ENCODE peak calls at places on chromosomes 12 and 14, in six cellular contexts. One of them, this sample, is unnamed.

GRCh38 chr14:23580948-23581281 is 2.3 kb upstream of the JPH4 start:
- DNase-seq in GDM1: no peak
- DNase-seq in IMR-90: no peak
- DNase-seq in left cardiac atrium: no peak
- DNase-seq in brain microvascular endothelial cell: no peak
- DNase-seq in type B pancreatic cell: no peak
- DNase-seq in this sample: peak

GRCh38 chr14:81211844-81212243 is 8.9 kb downstream of the GTF2A1 start:
- DNase-seq in GDM1: no peak
- DNase-seq in IMR-90: peak
- DNase-seq in left cardiac atrium: peak
- DNase-seq in brain microvascular endothelial cell: peak
- DNase-seq in type B pancreatic cell: no peak
- DNase-seq in this sample: no peak

GRCh38 chr12:3651585-3652424 is 101.1 kb downstream of the CRACR2A start:
- DNase-seq in GDM1: no peak
- DNase-seq in IMR-90: no peak
- DNase-seq in left cardiac atrium: no peak
- DNase-seq in brain microvascular endothelial cell: no peak
- DNase-seq in type B pancreatic cell: no peak
- DNase-seq in this sample: peak

GRCh38 chr12:13000616-13000934 is 510 bp upstream of the HEBP1 start:
- DNase-seq in GDM1: no peak
- DNase-seq in IMR-90: no peak
- DNase-seq in left cardiac atrium: peak
- DNase-seq in brain microvascular endothelial cell: no peak
- DNase-seq in type B pancreatic cell: no peak
- DNase-seq in this sample: peak

GRCh38 chr12:94162108-94162507 is 13.7 kb downstream of the PLXNC1 start:
- DNase-seq in GDM1: no peak
- DNase-seq in IMR-90: no peak
- DNase-seq in left cardiac atrium: no peak
- DNase-seq in brain microvascular endothelial cell: no peak
- DNase-seq in type B pancreatic cell: no peak
- DNase-seq in this sample: no peak

GRCh38 chr12:47766496-47767196 is 6.4 kb upstream of the SLC48A1 start:
- DNase-seq in GDM1: peak
- DNase-seq in IMR-90: no peak
- DNase-seq in left cardiac atrium: no peak
- DNase-seq in brain microvascular endothelial cell: no peak
- DNase-seq in type B pancreatic cell: no peak
- DNase-seq in this sample: no peak

GRCh38 chr12:14613718-14614117 is 46.0 kb upstream of the PLBD1 start:
- DNase-seq in GDM1: no peak
- DNase-seq in IMR-90: no peak
- DNase-seq in left cardiac atrium: no peak
- DNase-seq in brain microvascular endothelial cell: no peak
- DNase-seq in type B pancreatic cell: no peak
- DNase-seq in this sample: no peak

GRCh38 chr12:96902076-96902475 is 5.0 kb upstream of the NEDD1 start:
- DNase-seq in GDM1: no peak
- DNase-seq in IMR-90: no peak
- DNase-seq in left cardiac atrium: no peak
- DNase-seq in brain microvascular endothelial cell: no peak
- DNase-seq in type B pancreatic cell: no peak
- DNase-seq in this sample: no peak

GRCh38 chr14:102594514-102595175 is 2.2 kb downstream of the RCOR1 start:
- DNase-seq in GDM1: peak
- DNase-seq in IMR-90: peak
- DNase-seq in left cardiac atrium: peak
- DNase-seq in brain microvascular endothelial cell: peak
- DNase-seq in type B pancreatic cell: no peak
- DNase-seq in this sample: no peak

GRCh38 chr12:109020136-109020535 is 732 bp downstream of the SVOP start:
- DNase-seq in GDM1: no peak
- DNase-seq in IMR-90: no peak
- DNase-seq in left cardiac atrium: no peak
- DNase-seq in brain microvascular endothelial cell: no peak
- DNase-seq in type B pancreatic cell: no peak
- DNase-seq in this sample: no peak

GRCh38 chr14:75978249-75978731 is 3.5 kb downstream of the TGFB3 start:
- DNase-seq in GDM1: no peak
- DNase-seq in IMR-90: no peak
- DNase-seq in left cardiac atrium: no peak
- DNase-seq in brain microvascular endothelial cell: no peak
- DNase-seq in type B pancreatic cell: no peak
- DNase-seq in this sample: no peak

GRCh38 chr12:62848418-62848817 is 86.5 kb downstream of the PPM1H start:
- DNase-seq in GDM1: no peak
- DNase-seq in IMR-90: peak
- DNase-seq in left cardiac atrium: no peak
- DNase-seq in brain microvascular endothelial cell: peak
- DNase-seq in type B pancreatic cell: no peak
- DNase-seq in this sample: no peak

GRCh38 chr14:75885829-75886228 is 96.0 kb downstream of the TGFB3 start:
- DNase-seq in GDM1: no peak
- DNase-seq in IMR-90: peak
- DNase-seq in left cardiac atrium: no peak
- DNase-seq in brain microvascular endothelial cell: peak
- DNase-seq in type B pancreatic cell: no peak
- DNase-seq in this sample: no peak

GRCh38 chr14:89340200-89340667 is 76.8 kb downstream of the FOXN3 start:
- DNase-seq in GDM1: no peak
- DNase-seq in IMR-90: peak
- DNase-seq in left cardiac atrium: no peak
- DNase-seq in brain microvascular endothelial cell: no peak
- DNase-seq in type B pancreatic cell: no peak
- DNase-seq in this sample: no peak

GRCh38 chr14:64788706-64789105 is 84.5 kb downstream of the PLEKHG3 start:
- DNase-seq in GDM1: no peak
- DNase-seq in IMR-90: peak
- DNase-seq in left cardiac atrium: no peak
- DNase-seq in brain microvascular endothelial cell: peak
- DNase-seq in type B pancreatic cell: no peak
- DNase-seq in this sample: no peak

GRCh38 chr14:100132903-100133510 is 26.4 kb downstream of the DEGS2 start:
- DNase-seq in GDM1: no peak
- DNase-seq in IMR-90: no peak
- DNase-seq in left cardiac atrium: no peak
- DNase-seq in brain microvascular endothelial cell: no peak
- DNase-seq in type B pancreatic cell: no peak
- DNase-seq in this sample: no peak

GRCh38 chr14:61491224-61491623 is 169.8 kb downstream of the PRKCH start:
- DNase-seq in GDM1: no peak
- DNase-seq in IMR-90: no peak
- DNase-seq in left cardiac atrium: no peak
- DNase-seq in brain microvascular endothelial cell: no peak
- DNase-seq in type B pancreatic cell: no peak
- DNase-seq in this sample: no peak

GRCh38 chr12:93657076-93657475 is 20.1 kb upstream of the CRADD start:
- DNase-seq in GDM1: no peak
- DNase-seq in IMR-90: peak
- DNase-seq in left cardiac atrium: no peak
- DNase-seq in brain microvascular endothelial cell: no peak
- DNase-seq in type B pancreatic cell: no peak
- DNase-seq in this sample: no peak

GRCh38 chr12:123828120-123828519 is 66.0 kb downstream of the DNAH10 start:
- DNase-seq in GDM1: no peak
- DNase-seq in IMR-90: no peak
- DNase-seq in left cardiac atrium: no peak
- DNase-seq in brain microvascular endothelial cell: no peak
- DNase-seq in type B pancreatic cell: no peak
- DNase-seq in this sample: no peak

GRCh38 chr12:71684081-71684480 is 1.8 kb upstream of the TMEM19 start:
- DNase-seq in GDM1: no peak
- DNase-seq in IMR-90: no peak
- DNase-seq in left cardiac atrium: no peak
- DNase-seq in brain microvascular endothelial cell: no peak
- DNase-seq in type B pancreatic cell: no peak
- DNase-seq in this sample: no peak

GRCh38 chr12:52992699-52993557 is 13.3 kb upstream of the EIF4B start:
- DNase-seq in GDM1: no peak
- DNase-seq in IMR-90: peak
- DNase-seq in left cardiac atrium: no peak
- DNase-seq in brain microvascular endothelial cell: peak
- DNase-seq in type B pancreatic cell: no peak
- DNase-seq in this sample: peak

GRCh38 chr14:32121948-32122347 is 44.8 kb downstream of the ARHGAP5 start:
- DNase-seq in GDM1: no peak
- DNase-seq in IMR-90: peak
- DNase-seq in left cardiac atrium: no peak
- DNase-seq in brain microvascular endothelial cell: no peak
- DNase-seq in type B pancreatic cell: no peak
- DNase-seq in this sample: no peak

GRCh38 chr12:63149884-63150254 is 1.1 kb downstream of the AVPR1A start:
- DNase-seq in GDM1: no peak
- DNase-seq in IMR-90: no peak
- DNase-seq in left cardiac atrium: no peak
- DNase-seq in brain microvascular endothelial cell: no peak
- DNase-seq in type B pancreatic cell: no peak
- DNase-seq in this sample: peak

GRCh38 chr12:80553316-80553715 is 109.3 kb downstream of the PTPRQ start:
- DNase-seq in GDM1: no peak
- DNase-seq in IMR-90: peak
- DNase-seq in left cardiac atrium: no peak
- DNase-seq in brain microvascular endothelial cell: peak
- DNase-seq in type B pancreatic cell: no peak
- DNase-seq in this sample: no peak

GRCh38 chr12:78308701-78309100 is 478.0 kb downstream of the NAV3 start:
- DNase-seq in GDM1: no peak
- DNase-seq in IMR-90: no peak
- DNase-seq in left cardiac atrium: no peak
- DNase-seq in brain microvascular endothelial cell: no peak
- DNase-seq in type B pancreatic cell: no peak
- DNase-seq in this sample: no peak

GRCh38 chr12:92912052-92912451 is 17.0 kb downstream of the EEA1 start:
- DNase-seq in GDM1: no peak
- DNase-seq in IMR-90: peak
- DNase-seq in left cardiac atrium: no peak
- DNase-seq in brain microvascular endothelial cell: no peak
- DNase-seq in type B pancreatic cell: no peak
- DNase-seq in this sample: no peak

GRCh38 chr12:54684636-54685630 is 36.8 kb upstream of the DCD start:
- DNase-seq in GDM1: no peak
- DNase-seq in IMR-90: no peak
- DNase-seq in left cardiac atrium: no peak
- DNase-seq in brain microvascular endothelial cell: no peak
- DNase-seq in type B pancreatic cell: no peak
- DNase-seq in this sample: no peak

GRCh38 chr12:91133871-91134270 is 22.6 kb upstream of the LUM start:
- DNase-seq in GDM1: no peak
- DNase-seq in IMR-90: peak
- DNase-seq in left cardiac atrium: no peak
- DNase-seq in brain microvascular endothelial cell: peak
- DNase-seq in type B pancreatic cell: no peak
- DNase-seq in this sample: no peak

GRCh38 chr14:90555126-90556049 is 158.6 kb downstream of the CALM1 start:
- DNase-seq in GDM1: no peak
- DNase-seq in IMR-90: no peak
- DNase-seq in left cardiac atrium: no peak
- DNase-seq in brain microvascular endothelial cell: no peak
- DNase-seq in type B pancreatic cell: no peak
- DNase-seq in this sample: no peak

GRCh38 chr12:64451687-64452558 is at the start of gene TBK1:
- DNase-seq in GDM1: peak
- DNase-seq in IMR-90: peak
- DNase-seq in left cardiac atrium: peak
- DNase-seq in brain microvascular endothelial cell: peak
- DNase-seq in type B pancreatic cell: peak
- DNase-seq in this sample: peak

GRCh38 chr12:81896771-81897170 is 137.6 kb upstream of the PPFIA2 start:
- DNase-seq in GDM1: no peak
- DNase-seq in IMR-90: no peak
- DNase-seq in left cardiac atrium: no peak
- DNase-seq in brain microvascular endothelial cell: peak
- DNase-seq in type B pancreatic cell: no peak
- DNase-seq in this sample: no peak

GRCh38 chr12:131458931-131459575 is 251.8 kb upstream of the SFSWAP start:
- DNase-seq in GDM1: no peak
- DNase-seq in IMR-90: no peak
- DNase-seq in left cardiac atrium: no peak
- DNase-seq in brain microvascular endothelial cell: no peak
- DNase-seq in type B pancreatic cell: no peak
- DNase-seq in this sample: peak

GRCh38 chr12:27936196-27936595 is 36.3 kb downstream of the PTHLH start:
- DNase-seq in GDM1: no peak
- DNase-seq in IMR-90: peak
- DNase-seq in left cardiac atrium: no peak
- DNase-seq in brain microvascular endothelial cell: no peak
- DNase-seq in type B pancreatic cell: no peak
- DNase-seq in this sample: no peak

GRCh38 chr12:122407208-122407607 is 15.3 kb downstream of the CLIP1 start:
- DNase-seq in GDM1: no peak
- DNase-seq in IMR-90: no peak
- DNase-seq in left cardiac atrium: no peak
- DNase-seq in brain microvascular endothelial cell: no peak
- DNase-seq in type B pancreatic cell: no peak
- DNase-seq in this sample: no peak

This sample was measured in posterior vena cava.